ENCODE peak calls at places on chromosomes 2 and 18, in five cellular contexts. R, E, K, Z and P are unnamed samples.

GRCh38 chr2:155310589-155310988 is 612.1 kb downstream of the KCNJ3 start:
- DNase-seq in R (peak), E (peak), K (no peak), Z (peak), P (no peak)

GRCh38 chr2:120219766-120220165 is 3.4 kb downstream of the TMEM185B start:
- DNase-seq in R (no peak), E (no peak), K (no peak), Z (no peak), P (no peak)

GRCh38 chr2:230907361-230908093 is 17.5 kb downstream of the GPR55 start:
- DNase-seq in R (no peak), E (no peak), K (no peak), Z (no peak), P (no peak)

GRCh38 chr2:98477506-98477905 is 32.8 kb downstream of the INPP4A start:
- DNase-seq in R (no peak), E (no peak), K (no peak), Z (no peak), P (no peak)

GRCh38 chr2:133523406-133523805 is 44.9 kb downstream of the NCKAP5 start:
- DNase-seq in R (no peak), E (no peak), K (no peak), Z (no peak), P (no peak)

GRCh38 chr2:234493117-234493516 is 3.8 kb downstream of the ARL4C start:
- DNase-seq in R (peak), E (no peak), K (no peak), Z (no peak), P (no peak)

GRCh38 chr2:29747786-29748470 is 173.5 kb downstream of the ALK start:
- DNase-seq in R (peak), E (peak), K (no peak), Z (no peak), P (peak)

GRCh38 chr18:44899832-44900231 is 219.1 kb downstream of the SETBP1 start:
- DNase-seq in R (no peak), E (no peak), K (no peak), Z (no peak), P (no peak)

GRCh38 chr2:24907106-24907505 is 12.9 kb downstream of the ADCY3 start:
- DNase-seq in R (no peak), E (no peak), K (no peak), Z (no peak), P (no peak)

GRCh38 chr2:26618611-26619010 is 22.6 kb downstream of the CIB4 start:
- DNase-seq in R (no peak), E (no peak), K (no peak), Z (no peak), P (no peak)

GRCh38 chr2:29613792-29614266 is 307.6 kb downstream of the ALK start:
- DNase-seq in R (no peak), E (no peak), K (no peak), Z (no peak), P (no peak)

GRCh38 chr2:166375736-166376487 is at the start of gene SCN9A:
- DNase-seq in R (peak), E (peak), K (no peak), Z (peak), P (no peak)

GRCh38 chr2:120803764-120804335 is 68.2 kb downstream of the GLI2 start:
- DNase-seq in R (no peak), E (peak), K (no peak), Z (no peak), P (peak)

GRCh38 chr2:38740851-38741541 is 10.2 kb downstream of the SRSF7 start:
- DNase-seq in R (peak), E (peak), K (no peak), Z (peak), P (no peak)

GRCh38 chr2:190693533-190694226 is 44.8 kb downstream of the NAB1 start:
- DNase-seq in R (no peak), E (no peak), K (no peak), Z (no peak), P (no peak)

GRCh38 chr2:88919087-88919738 is 227.7 kb downstream of the RPIA start:
- DNase-seq in R (no peak), E (no peak), K (no peak), Z (no peak), P (no peak)

DNA sequence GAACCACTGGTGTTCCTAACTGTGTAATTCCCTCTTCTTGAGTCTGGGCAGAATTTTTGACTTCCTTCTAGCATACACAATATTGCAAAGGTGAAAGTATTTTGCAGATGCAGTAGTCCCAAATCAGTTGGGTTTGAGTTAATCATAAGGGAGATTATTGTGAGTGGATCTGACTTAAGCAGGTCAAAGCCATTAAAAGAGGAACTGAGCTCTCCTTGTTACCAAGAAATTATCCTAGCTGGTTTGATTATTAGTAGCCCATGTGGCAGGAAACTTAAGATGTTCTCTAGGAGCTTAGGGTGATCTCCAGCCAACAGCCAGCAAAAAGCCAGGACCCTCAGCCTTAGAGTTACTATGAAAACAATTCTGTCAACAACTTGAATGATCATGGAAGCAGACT is 221.8 kb downstream of the RPIA start:
- DNase-seq in R (no peak), E (no peak), K (no peak), Z (no peak), P (no peak)
- TF ChIP-seq EZH2 in R (no peak), E (no peak), K (no peak), Z (no peak), P (no peak)

GRCh38 chr2:218983971-218984238 is 1.1 kb downstream of the FEV start:
- DNase-seq in R (no peak), E (no peak), K (no peak), Z (no peak), P (no peak)

GRCh38 chr2:218984239-218985020 is 554 bp downstream of the FEV start:
- DNase-seq in R (peak), E (no peak), K (no peak), Z (peak), P (no peak)

GRCh38 chr2:218986148-218986761 is 1.3 kb upstream of the FEV start:
- DNase-seq in R (no peak), E (no peak), K (no peak), Z (no peak), P (no peak)

GRCh38 chr2:218985021-218985324 is at the start of gene FEV:
- DNase-seq in R (peak), E (no peak), K (no peak), Z (no peak), P (no peak)

DNA sequence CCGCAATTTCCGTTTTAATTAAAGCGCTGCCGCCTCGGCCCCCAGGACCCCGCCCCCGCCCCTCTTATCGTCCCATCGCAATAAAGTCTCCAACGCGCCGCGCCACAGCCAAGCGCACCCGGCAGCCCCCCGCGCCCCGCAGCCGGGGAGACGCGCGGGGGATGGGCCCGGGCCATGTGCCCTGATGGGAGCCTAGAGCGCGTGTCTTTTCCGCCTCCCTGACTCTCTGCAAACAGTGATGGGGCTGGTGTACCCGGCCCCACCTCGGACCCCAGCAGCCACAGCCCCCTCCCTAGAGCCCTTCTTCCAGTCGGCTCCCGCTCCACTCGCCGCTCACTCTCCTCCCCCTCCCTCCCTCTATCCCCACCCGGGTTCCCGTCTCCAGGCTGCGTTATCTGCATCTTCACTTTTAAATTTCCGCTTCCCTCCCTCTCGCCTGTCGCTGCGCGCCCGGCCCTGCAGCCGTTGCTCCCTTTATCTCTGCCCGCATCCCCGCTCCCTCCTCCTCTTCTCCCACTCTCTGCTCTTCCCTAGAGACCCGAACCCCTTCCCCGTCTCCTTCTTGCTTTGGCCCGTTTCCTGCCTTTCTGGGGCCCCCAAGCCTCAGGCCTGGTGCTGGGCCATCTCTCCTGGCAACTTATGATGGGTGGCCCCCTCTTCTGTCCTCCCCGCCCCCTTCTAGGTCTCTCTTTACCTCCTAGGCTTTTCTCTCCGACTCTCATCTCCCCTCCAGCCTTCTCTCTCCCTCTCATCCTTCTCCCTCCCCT is 524 bp upstream of the FEV start:
- DNase-seq in R (no peak), E (no peak), K (no peak), Z (no peak), P (no peak)
- TF ChIP-seq EZH2 in R (no peak), E (no peak), K (no peak), Z (peak), P (no peak)

GRCh38 chr2:236563953-236564352 is 5.7 kb upstream of the ACKR3 start:
- DNase-seq in R (no peak), E (no peak), K (no peak), Z (no peak), P (no peak)

GRCh38 chr2:236558999-236559978 is 10.3 kb upstream of the ACKR3 start:
- DNase-seq in R (no peak), E (no peak), K (no peak), Z (no peak), P (no peak)

GRCh38 chr2:236565225-236565624 is 4.4 kb upstream of the ACKR3 start:
- DNase-seq in R (no peak), E (no peak), K (no peak), Z (no peak), P (no peak)

GRCh38 chr2:236561874-236562273 is 7.8 kb upstream of the ACKR3 start:
- DNase-seq in R (no peak), E (no peak), K (no peak), Z (no peak), P (no peak)

GRCh38 chr2:236562434-236562833 is 7.2 kb upstream of the ACKR3 start:
- DNase-seq in R (no peak), E (no peak), K (no peak), Z (no peak), P (no peak)
- TF ChIP-seq EZH2 in R (no peak), E (no peak), K (no peak), Z (no peak), P (no peak)

GRCh38 chr2:176099737-176100546 is at the start of gene HOXD12:
- DNase-seq in R (no peak), E (no peak), K (no peak), Z (no peak), P (no peak)

GRCh38 chr2:176100547-176101140 is 1.0 kb downstream of the HOXD12 start:
- DNase-seq in R (no peak), E (no peak), K (no peak), Z (no peak), P (no peak)

GRCh38 chr2:176098366-176099158 is 1.0 kb upstream of the HOXD12 start:
- DNase-seq in R (no peak), E (no peak), K (no peak), Z (no peak), P (no peak)

GRCh38 chr2:176097820-176098365 is 1.7 kb upstream of the HOXD12 start:
- DNase-seq in R (no peak), E (no peak), K (no peak), Z (no peak), P (no peak)

DNA sequence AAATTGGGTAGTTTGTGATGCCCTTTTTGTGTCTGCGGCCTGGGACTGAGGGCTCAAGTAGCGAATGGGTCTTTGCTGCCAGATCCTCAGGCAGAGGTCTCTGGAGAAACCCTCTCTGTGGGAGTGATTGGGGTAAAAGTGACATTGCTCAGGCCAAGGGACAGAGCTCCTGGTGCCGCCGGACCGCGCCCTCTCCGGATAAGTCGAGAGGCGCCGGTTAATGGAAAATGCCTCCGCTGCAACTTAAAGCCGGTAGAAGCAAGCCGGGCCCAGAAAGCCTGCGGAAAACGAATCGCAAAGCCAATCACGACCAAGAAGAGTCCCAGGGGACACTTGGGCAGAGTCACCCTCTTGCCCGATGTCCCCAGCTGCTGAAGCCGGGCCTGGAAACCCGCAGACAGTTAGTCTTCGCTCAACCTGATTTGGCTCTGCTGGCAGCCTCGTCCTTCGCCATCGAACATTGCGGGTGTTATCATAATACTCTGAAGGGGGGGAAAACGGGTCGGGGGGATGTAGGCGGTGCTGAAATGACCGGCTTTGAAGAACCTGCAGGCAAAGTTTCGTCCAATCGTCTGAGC is 347 bp upstream of the HOXD12 start:
- DNase-seq in R (no peak), E (no peak), K (no peak), Z (no peak), P (no peak)
- TF ChIP-seq EZH2 in R (no peak), E (peak), K (no peak), Z (peak), P (no peak)